ENCODE peak calls at places on chromosomes 4 and X, in nine cellular contexts. Q is stimulated activated CD4-positive, alpha-beta T cell treated with anti-CD3 and anti-CD28 coated beads, Interleukin-1b, Interleukin-23, amount 100 ng/mL, for 24 hours; M is ovary; L is tibial artery; Z is AG09309; I is cardiac muscle cell; O is activated CD4-positive, alpha-beta T cell treated with anti-CD3 and anti-CD28 coated beads for 24 hours; P is AG10803; Y is cardiac fibroblast. X is an unnamed sample.

GRCh38 chr4:94412019-94413017 is 39.4 kb upstream of the PDLIM5 start:
- DNase-seq in Q (no peak), Z (peak; percentile 33), I (peak; percentile 48), O (no peak), L (no peak), P (peak; percentile 59), Y (peak; percentile 83), M (no peak), X (peak; percentile 24)

GRCh38 chr4:145936142-145937020 is 2.2 kb downstream of the ZNF827 start:
- DNase-seq in M (peak; percentile 62), I (peak; percentile 92), L (peak; percentile 51), O (peak; percentile 27), Z (no peak), Q (peak; percentile 38), Y (peak; percentile 66), P (peak; percentile 65), X (peak; percentile 58)

GRCh38 chr4:184345573-184345922 is 127.9 kb upstream of the ENPP6 start:
- DNase-seq in P (no peak), I (peak; percentile 25), Y (no peak), L (peak; percentile 51), Z (no peak), O (no peak), Q (no peak), M (no peak), X (no peak)

GRCh38 chr4:5638976-5639375 is 69.4 kb downstream of the EVC2 start:
- DNase-seq in Q (no peak), I (no peak), Y (peak; percentile 91), Z (no peak), L (no peak), O (no peak), M (no peak), P (peak; percentile 55), X (no peak)

GRCh38 chr4:148196168-148196567 is 246.0 kb downstream of the NR3C2 start:
- DNase-seq in P (no peak), Y (no peak), L (no peak), Z (no peak), Q (no peak), M (no peak), I (no peak), O (no peak), X (no peak)

GRCh38 chrX:19774905-19775304 is 112.5 kb downstream of the SH3KBP1 start:
- DNase-seq in O (no peak), Z (no peak), I (no peak), M (no peak), L (no peak), P (no peak), Q (no peak), Y (no peak), X (no peak)

GRCh38 chr4:1987721-1988326 is 20.9 kb downstream of the NELFA start:
- DNase-seq in P (no peak), I (no peak), L (no peak), O (no peak), Q (no peak), Z (no peak), M (peak; percentile 13), Y (no peak), X (no peak)

GRCh38 chrX:119573840-119574393 is 446 bp upstream of the UBE2A start:
- DNase-seq in M (peak; percentile 39), Y (peak; percentile 55), I (peak; percentile 45), O (no peak), Q (no peak), L (peak; percentile 36), P (peak; percentile 38), Z (no peak), X (no peak)

GRCh38 chr4:181234951-181235350 is 1008.3 kb upstream of the TENM3 start:
- DNase-seq in L (no peak), M (no peak), I (no peak), Q (no peak), P (no peak), O (no peak), Y (no peak), Z (no peak), X (no peak)

GRCh38 chr4:139866270-139866962 is 200.8 kb downstream of the MGST2 start:
- DNase-seq in P (no peak), Q (no peak), Z (no peak), L (no peak), M (peak; percentile 31), I (no peak), O (no peak), Y (no peak), X (no peak)

GRCh38 chr4:2834001-2834921 is 9.4 kb upstream of the ADD1 start:
- DNase-seq in I (no peak), Q (no peak), M (peak; percentile 11), P (no peak), Y (no peak), L (no peak), O (no peak), Z (no peak), X (no peak)

GRCh38 chrX:133670394-133670793 is 255.1 kb upstream of the GPC4 start:
- DNase-seq in I (peak; percentile 60), Z (no peak), Y (peak; percentile 43), L (no peak), M (peak; percentile 33), O (no peak), Q (no peak), P (peak; percentile 37), X (no peak)

GRCh38 chr4:7904942-7905341 is 34.7 kb downstream of the AFAP1 start:
- DNase-seq in Z (peak; percentile 83), Y (peak; percentile 95), I (no peak), L (no peak), Q (no peak), M (peak; percentile 35), O (no peak), P (peak; percentile 95), X (no peak)

GRCh38 chr4:80259012-80259411 is 7.5 kb upstream of the FGF5 start:
- DNase-seq in Y (no peak), Z (no peak), L (no peak), P (no peak), O (no peak), I (no peak), M (no peak), Q (no peak), X (no peak)

GRCh38 chr4:184292877-184293276 is 75.2 kb upstream of the ENPP6 start:
- DNase-seq in L (no peak), Z (no peak), P (no peak), Y (no peak), I (no peak), M (no peak), O (no peak), Q (no peak), X (no peak)

GRCh38 chrX:18309401-18309800 is 45.1 kb downstream of the SCML2 start:
- DNase-seq in Z (no peak), Y (no peak), O (no peak), I (no peak), L (no peak), P (no peak), M (no peak), Q (no peak), X (no peak)

GRCh38 chrX:43703211-43703791 is 47.2 kb downstream of the MAOA start:
- DNase-seq in P (peak; percentile 37), Z (no peak), Q (no peak), I (no peak), Y (peak; percentile 75), L (no peak), O (no peak), M (no peak), X (peak; percentile 18)

GRCh38 chr4:160353548-160353947 is 1250.7 kb downstream of the RAPGEF2 start:
- DNase-seq in Y (no peak), O (no peak), I (peak; percentile 18), P (no peak), M (no peak), Q (no peak), Z (no peak), L (no peak), X (no peak)

GRCh38 chr4:172553216-172553615 is 615.4 kb upstream of the GALNT7 start:
- DNase-seq in L (no peak), Q (no peak), O (no peak), Y (peak; percentile 1), P (no peak), I (no peak), Z (no peak), M (no peak), X (no peak)

GRCh38 chrX:21479695-21480280 is 105.6 kb downstream of the CNKSR2 start:
- DNase-seq in Q (no peak), I (peak; percentile 64), O (no peak), P (peak; percentile 60), L (no peak), M (no peak), Z (peak; percentile 18), Y (peak; percentile 75), X (peak; percentile 14)